ENCODE peak calls at places on chromosomes 3 and 15, in seven cellular contexts. V is transverse colon, H is endothelial cell of umbilical vein, Z is GM12878, E is breast epithelium, C is suprapubic skin, W is Panc1. M is an unnamed sample. For H3K4me1 and H3K9me3, the result is how much of the 10 kb centered on the place peaks cover.

GRCh38 chr15:31387101-31387482 is 60.5 kb downstream of the KLF13 start:
- DNase-seq in V (no peak), C (no peak), H (no peak), E (no peak), Z (no peak), W (no peak), M (no peak)

GRCh38 chr3:179449621-179450020 is 1.6 kb downstream of the GNB4 start:
- DNase-seq in Z (no peak), C (no peak), E (no peak), H (no peak), V (no peak), W (no peak), M (no peak)

GRCh38 chr3:139430467-139430866 is 41.0 kb upstream of the COPB2 start:
- DNase-seq in C (no peak), H (no peak), W (no peak), V (no peak), Z (no peak), E (no peak), M (no peak)

GRCh38 chr15:90315276-90315982 is 36.7 kb upstream of the ZNF774 start:
- DNase-seq in V (peak), W (no peak), E (peak), H (peak), C (peak), Z (no peak), M (peak)

GRCh38 chr15:43316007-43316968 is 14.1 kb downstream of the LCMT2 start:
- DNase-seq in E (no peak), C (no peak), H (no peak), V (peak), Z (no peak), W (no peak), M (no peak)

GRCh38 chr15:99454941-99455795 is 110.6 kb upstream of the MEF2A start:
- DNase-seq in E (peak), Z (no peak), H (peak), V (peak), W (no peak), C (no peak), M (peak)

GRCh38 chr3:106277731-106278130 is 408.9 kb upstream of the CBLB start:
- DNase-seq in E (no peak), H (no peak), V (no peak), W (no peak), Z (no peak), C (no peak), M (no peak)

GRCh38 chr15:69973102-69973714 is 124.5 kb downstream of the TLE3 start:
- DNase-seq in C (no peak), V (no peak), H (no peak), W (no peak), Z (no peak), E (no peak), M (no peak)

GRCh38 chr3:181487236-181487978 is 224.3 kb upstream of the SOX2 start:
- DNase-seq in Z (no peak), E (no peak), C (no peak), V (no peak), H (no peak), W (no peak), M (no peak)

GRCh38 chr3:14289590-14290453 is 111.2 kb downstream of the LSM3 start:
- DNase-seq in Z (no peak), H (peak), E (no peak), C (no peak), V (peak), W (peak), M (no peak)

GRCh38 chr3:9194509-9195184 is 54.8 kb downstream of the SRGAP3 start:
- DNase-seq in H (no peak), V (peak), C (no peak), Z (no peak), W (no peak), E (no peak), M (peak)

GRCh38 chr3:158920375-158920774 is 118.5 kb downstream of the MFSD1 start:
- DNase-seq in W (no peak), C (no peak), E (no peak), V (no peak), Z (no peak), H (no peak), M (no peak)

GRCh38 chr3:192645437-192645836 is 81.9 kb downstream of the FGF12 start:
- DNase-seq in E (no peak), W (no peak), Z (no peak), C (no peak), H (no peak), V (no peak), M (no peak)

GRCh38 chr15:74908635-74909034 is 2.0 kb upstream of the FAM219B start:
- DNase-seq in W (no peak), E (no peak), C (no peak), Z (no peak), V (no peak), H (no peak), M (no peak)

GRCh38 chr3:4426782-4427344 is 40.2 kb downstream of the SUMF1 start:
- DNase-seq in W (peak), Z (peak), H (peak), C (no peak), V (no peak), E (no peak), M (no peak)

GRCh38 chr3:156614642-156615511 is 59.5 kb upstream of the TIPARP start:
- DNase-seq in Z (no peak), E (no peak), H (no peak), V (no peak), W (no peak), C (no peak), M (no peak)

GRCh38 chr15:79322306-79322705 is 11.4 kb downstream of the TMED3 start:
- DNase-seq in V (no peak), E (no peak), Z (no peak), W (no peak), H (no peak), C (no peak), M (no peak)

GRCh38 chr3:140166908-140167599 is 232.1 kb downstream of the CLSTN2 start:
- DNase-seq in W (no peak), C (no peak), E (no peak), H (no peak), V (no peak), Z (no peak), M (no peak)

GRCh38 chr3:126456211-126456610 is 19.5 kb downstream of the ZXDC start:
- DNase-seq in E (no peak), Z (no peak), W (no peak), V (no peak), H (no peak), C (peak), M (no peak)

GRCh38 chr3:50354186-50354764 is 3.6 kb downstream of the CYB561D2 start:
- DNase-seq in V (no peak), W (no peak), Z (no peak), E (no peak), C (no peak), H (no peak), M (no peak)

GRCh38 chr3:46861293-46861995 is 1.8 kb downstream of the MYL3 start:
- DNase-seq in V (no peak), E (no peak), Z (no peak), W (no peak), H (no peak), C (peak), M (no peak)

GRCh38 chr3:132180337-132180791 is 136.8 kb upstream of the ACP3 start:
- DNase-seq in H (peak), E (no peak), V (no peak), C (no peak), Z (peak), W (peak), M (peak)

GRCh38 chr15:89998141-89998661 is 2.9 kb upstream of the ZNF710 start:
- DNase-seq in V (no peak), Z (no peak), C (no peak), H (peak), E (no peak), W (no peak), M (no peak)

GRCh38 chr3:112822116-112823055 is 24.3 kb downstream of the CD200R1L start:
- DNase-seq in V (no peak), Z (no peak), C (no peak), W (no peak), H (no peak), E (no peak), M (no peak)

GRCh38 chr3:41640076-41640475 is 321.8 kb downstream of the ULK4 start:
- DNase-seq in V (no peak), Z (no peak), W (no peak), C (no peak), E (no peak), H (no peak), M (no peak)

GRCh38 chr3:52277972-52278509 is 408 bp downstream of the WDR82 start:
- DNase-seq in W (no peak), Z (no peak), C (no peak), H (peak), V (no peak), E (peak), M (peak)

GRCh38 chr3:182182531-182182968 is 470.8 kb downstream of the SOX2 start:
- DNase-seq in H (no peak), W (no peak), Z (peak), V (no peak), C (no peak), E (no peak), M (no peak)

GRCh38 chr3:12886736-12887135 is 45.4 kb upstream of the RPL32 start:
- DNase-seq in W (no peak), C (no peak), E (no peak), Z (no peak), V (no peak), H (no peak), M (no peak)

GRCh38 chr3:12884790-12885584 is 43.6 kb upstream of the RPL32 start:
- DNase-seq in C (no peak), W (no peak), V (no peak), E (no peak), Z (no peak), H (no peak), M (no peak)

GRCh38 chr3:12884104-12884742 is 42.9 kb upstream of the RPL32 start:
- DNase-seq in Z (no peak), W (no peak), V (peak), H (no peak), C (no peak), E (peak), M (peak)

GRCh38 chr3:12886106-12886679 is 44.8 kb upstream of the RPL32 start:
- DNase-seq in V (no peak), C (no peak), Z (no peak), W (no peak), E (no peak), H (no peak), M (no peak)

DNA sequence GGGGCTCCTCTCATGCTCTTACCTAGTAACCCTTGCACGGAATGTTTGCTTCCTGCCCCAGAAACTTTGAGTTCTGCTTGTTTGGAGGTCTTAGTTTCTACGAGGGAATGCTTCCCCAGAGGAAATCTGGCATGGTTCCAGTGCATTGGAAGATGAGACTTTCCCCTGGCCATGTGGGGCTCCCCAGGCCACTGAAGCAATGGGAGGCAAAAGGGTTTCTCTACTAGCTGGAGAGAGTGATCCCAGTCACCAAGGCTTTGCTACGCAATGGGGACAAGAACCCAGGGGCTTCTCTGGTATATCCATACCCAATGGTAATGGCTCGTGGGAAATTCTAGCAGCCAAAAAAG is 44.2 kb upstream of the RPL32 start:
- DNase-seq in H (no peak), Z (no peak), C (no peak), W (no peak), E (no peak), V (no peak), M (no peak)
- H3K4me1 ChIP-seq in H (under half), Z (under half), C (under half), W (under half), E (under half), V (under half), M (under half)

DNA sequence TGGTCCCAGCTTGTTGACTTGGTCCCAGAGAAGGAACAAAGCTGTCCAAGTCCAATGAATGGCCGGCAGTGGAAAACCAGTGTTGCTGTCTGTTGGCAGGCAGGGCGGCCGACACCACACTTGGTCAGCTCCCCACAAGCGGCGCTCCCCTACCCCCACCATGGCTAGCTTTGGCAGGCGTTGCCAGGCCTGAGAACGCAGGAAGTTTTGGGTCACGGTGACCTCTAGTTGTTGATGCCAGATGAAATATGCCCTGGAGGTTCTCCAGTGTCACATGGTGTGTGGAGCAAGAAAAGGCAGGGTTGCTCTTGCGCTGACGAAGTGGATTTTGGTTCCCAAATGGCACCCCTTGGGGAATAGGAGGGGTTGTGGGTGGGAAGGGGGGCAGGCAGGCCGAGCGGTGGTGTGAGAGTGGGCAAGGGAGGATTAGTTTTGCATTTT is 72.7 kb upstream of the TPRG1 start:
- DNase-seq in E (peak), C (peak), W (no peak), V (peak), Z (no peak), H (no peak), M (no peak)
- TF ChIP-seq POLR2AphosphoS5 in E (peak), C (peak), W (no peak), V (no peak), Z (no peak), H (no peak), M (peak)

GRCh38 chr3:63976862-63977180 is 46.5 kb downstream of the PSMD6 start:
- DNase-seq in V (no peak), E (no peak), H (no peak), W (no peak), C (no peak), Z (no peak), M (no peak)
- H3K9me3 ChIP-seq in V (under half), E (under half), H (under half), W (under half), C (under half), Z (under half), M (under half)

GRCh38 chr3:114624047-114624445 is 330.2 kb downstream of the TIGIT start:
- DNase-seq in Z (no peak), V (peak), W (no peak), H (peak), E (no peak), C (peak), M (no peak)
- H3K4me1 ChIP-seq in Z (under half), V (under half), W (under half), H (under half), E (under half), C (under half), M (under half)

GRCh38 chr3:194399874-194400411 is 877 bp upstream of the GP5 start:
- DNase-seq in E (no peak), V (no peak), H (no peak), W (no peak), C (no peak), Z (no peak), M (no peak)

GRCh38 chr3:194399166-194399565 is at the start of gene GP5:
- DNase-seq in Z (no peak), W (no peak), V (no peak), H (no peak), E (no peak), C (no peak), M (no peak)

GRCh38 chr3:194401346-194401745 is 2.3 kb upstream of the GP5 start:
- DNase-seq in E (no peak), Z (no peak), C (no peak), H (no peak), W (no peak), V (no peak), M (no peak)

GRCh38 chr3:194404365-194405140 is 5.5 kb upstream of the GP5 start:
- DNase-seq in E (no peak), Z (no peak), C (no peak), V (peak), W (no peak), H (peak), M (peak)

GRCh38 chr3:194401815-194402461 is 2.9 kb upstream of the GP5 start:
- DNase-seq in C (no peak), H (no peak), V (no peak), W (no peak), Z (no peak), E (no peak), M (no peak)
- TF ChIP-seq POLR2AphosphoS5 in C (no peak), H (peak), V (no peak), W (no peak), Z (no peak), E (no peak), M (no peak)

M was measured in prostate gland.